ENCODE peak calls at places on chromosomes 4 and X, in seven cellular contexts. One of them, this sample, is unnamed.

GRCh38 chrX:148422531-148422930 is 77.9 kb upstream of the AFF2 start:
- DNase-seq in transverse colon: no peak
- DNase-seq in left lung: no peak
- DNase-seq in IMR-90: no peak
- DNase-seq in HepG2: no peak
- DNase-seq in AG04450: no peak
- DNase-seq in hepatocyte: no peak
- DNase-seq in this sample: no peak

GRCh38 chr4:2831611-2832308 is 11.9 kb upstream of the ADD1 start:
- DNase-seq in transverse colon: peak; percentile 7
- DNase-seq in left lung: peak; percentile 31
- DNase-seq in IMR-90: no peak
- DNase-seq in HepG2: no peak
- DNase-seq in AG04450: no peak
- DNase-seq in hepatocyte: no peak
- DNase-seq in this sample: no peak

GRCh38 chr4:156538210-156538609 is 433.4 kb downstream of the PDGFC start:
- DNase-seq in transverse colon: no peak
- DNase-seq in left lung: no peak
- DNase-seq in IMR-90: no peak
- DNase-seq in HepG2: no peak
- DNase-seq in AG04450: no peak
- DNase-seq in hepatocyte: no peak
- DNase-seq in this sample: no peak

GRCh38 chr4:102404551-102404969 is 59.3 kb upstream of the SLC39A8 start:
- DNase-seq in transverse colon: no peak
- DNase-seq in left lung: no peak
- DNase-seq in IMR-90: no peak
- DNase-seq in HepG2: no peak
- DNase-seq in AG04450: no peak
- DNase-seq in hepatocyte: no peak
- DNase-seq in this sample: peak; percentile 23

GRCh38 chr4:95362906-95363578 is 185.7 kb downstream of the UNC5C start:
- DNase-seq in transverse colon: no peak
- DNase-seq in left lung: no peak
- DNase-seq in IMR-90: peak; percentile 0
- DNase-seq in HepG2: peak; percentile 14
- DNase-seq in AG04450: no peak
- DNase-seq in hepatocyte: peak; percentile 19
- DNase-seq in this sample: peak; percentile 46

GRCh38 chrX:103453655-103454054 is 65.6 kb downstream of the RAB40A start:
- DNase-seq in transverse colon: no peak
- DNase-seq in left lung: no peak
- DNase-seq in IMR-90: peak; percentile 97
- DNase-seq in HepG2: no peak
- DNase-seq in AG04450: peak; percentile 80
- DNase-seq in hepatocyte: peak; percentile 23
- DNase-seq in this sample: peak; percentile 96

GRCh38 chrX:48794993-48795501 is 6.8 kb upstream of the HDAC6 start:
- DNase-seq in transverse colon: no peak
- DNase-seq in left lung: peak; percentile 56
- DNase-seq in IMR-90: peak; percentile 47
- DNase-seq in HepG2: no peak
- DNase-seq in AG04450: peak; percentile 3
- DNase-seq in hepatocyte: peak; percentile 61
- DNase-seq in this sample: peak; percentile 54

GRCh38 chrX:27599928-27600327 is 9.8 kb downstream of the DCAF8L2 start:
- DNase-seq in transverse colon: no peak
- DNase-seq in left lung: no peak
- DNase-seq in IMR-90: peak; percentile 33
- DNase-seq in HepG2: peak; percentile 0
- DNase-seq in AG04450: no peak
- DNase-seq in hepatocyte: no peak
- DNase-seq in this sample: peak; percentile 71

GRCh38 chr4:167842487-167842886 is 249.8 kb upstream of the ANXA10 start:
- DNase-seq in transverse colon: no peak
- DNase-seq in left lung: no peak
- DNase-seq in IMR-90: no peak
- DNase-seq in HepG2: no peak
- DNase-seq in AG04450: no peak
- DNase-seq in hepatocyte: no peak
- DNase-seq in this sample: no peak

GRCh38 chr4:169870507-169870906 is 112.8 kb upstream of the HPF1 start:
- DNase-seq in transverse colon: no peak
- DNase-seq in left lung: no peak
- DNase-seq in IMR-90: no peak
- DNase-seq in HepG2: no peak
- DNase-seq in AG04450: no peak
- DNase-seq in hepatocyte: no peak
- DNase-seq in this sample: no peak

GRCh38 chrX:115988825-115989224 is 181.7 kb upstream of the AGTR2 start:
- DNase-seq in transverse colon: no peak
- DNase-seq in left lung: no peak
- DNase-seq in IMR-90: no peak
- DNase-seq in HepG2: no peak
- DNase-seq in AG04450: no peak
- DNase-seq in hepatocyte: no peak
- DNase-seq in this sample: no peak
- TF ChIP-seq CTCF in transverse colon: no peak
- TF ChIP-seq CTCF in left lung: no peak
- TF ChIP-seq CTCF in IMR-90: no peak
- TF ChIP-seq CTCF in HepG2: peak; percentile 21
- TF ChIP-seq CTCF in AG04450: no peak
- TF ChIP-seq CTCF in hepatocyte: peak; percentile 45
- TF ChIP-seq CTCF in this sample: no peak

DNA sequence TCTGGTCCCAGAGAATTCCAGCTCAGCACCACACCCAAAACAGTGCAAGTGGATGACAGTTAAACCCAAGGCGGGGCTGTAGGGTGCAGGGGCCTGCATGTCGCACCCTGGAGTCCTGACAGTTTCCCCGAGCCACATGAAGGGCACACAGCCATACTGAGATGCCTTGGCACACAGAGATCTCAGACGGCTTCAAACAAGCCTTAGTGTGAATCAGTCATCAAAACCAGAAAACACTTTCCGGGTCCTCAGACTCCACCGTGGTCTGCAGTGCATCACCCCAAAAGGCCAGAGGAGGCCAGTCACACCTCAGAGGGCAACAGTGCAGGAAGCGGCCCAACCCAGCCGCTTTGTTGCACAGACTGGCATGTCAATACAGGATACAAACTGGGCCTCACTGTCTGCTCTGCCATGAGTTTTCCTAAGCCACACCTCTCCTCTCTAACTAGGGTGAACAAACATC is 64.6 kb upstream of the ENPP6 start:
- DNase-seq in transverse colon: peak; percentile 65
- DNase-seq in left lung: no peak
- DNase-seq in IMR-90: no peak
- DNase-seq in HepG2: peak; percentile 61
- DNase-seq in AG04450: no peak
- DNase-seq in hepatocyte: peak; percentile 43
- DNase-seq in this sample: no peak
- H3K4me3 ChIP-seq in transverse colon: no peak overlapping the region
- H3K4me3 ChIP-seq in left lung: no peak overlapping the region
- H3K4me3 ChIP-seq in IMR-90: no peak overlapping the region
- H3K4me3 ChIP-seq in HepG2: no peak overlapping the region
- H3K4me3 ChIP-seq in AG04450: no peak overlapping the region
- H3K4me3 ChIP-seq in hepatocyte: no peak overlapping the region
- H3K4me3 ChIP-seq in this sample: no peak overlapping the region

DNA sequence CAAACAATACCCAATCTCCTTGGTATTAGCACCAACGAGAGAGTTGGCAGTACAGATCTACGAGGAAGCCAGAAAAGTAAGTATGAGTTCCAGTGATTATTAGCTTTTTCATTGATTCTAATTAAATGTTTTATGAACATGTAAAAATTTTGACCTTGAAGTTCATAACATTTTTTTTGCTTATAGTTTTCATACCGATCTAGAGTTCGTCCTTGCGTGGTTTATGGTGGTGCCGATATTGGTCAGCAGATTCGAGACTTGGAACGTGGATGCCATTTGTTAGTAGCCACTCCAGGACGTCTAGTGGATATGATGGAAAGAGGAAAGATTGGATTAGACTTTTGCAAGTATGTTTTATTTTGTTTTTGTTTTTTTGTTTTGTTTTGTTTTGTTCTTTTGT is 10.1 kb downstream of the DDX3X start:
- DNase-seq in transverse colon: no peak
- DNase-seq in left lung: no peak
- DNase-seq in IMR-90: no peak
- DNase-seq in HepG2: no peak
- DNase-seq in AG04450: no peak
- DNase-seq in hepatocyte: no peak
- DNase-seq in this sample: no peak
- TF ChIP-seq CTCF in transverse colon: no peak
- TF ChIP-seq CTCF in left lung: no peak
- TF ChIP-seq CTCF in IMR-90: no peak
- TF ChIP-seq CTCF in HepG2: no peak
- TF ChIP-seq CTCF in AG04450: no peak
- TF ChIP-seq CTCF in hepatocyte: no peak
- TF ChIP-seq CTCF in this sample: no peak

GRCh38 chrX:31423575-31424284 is 351.9 kb upstream of the FTHL17 start:
- DNase-seq in transverse colon: peak; percentile 19
- DNase-seq in left lung: no peak
- DNase-seq in IMR-90: peak; percentile 62
- DNase-seq in HepG2: peak; percentile 15
- DNase-seq in AG04450: no peak
- DNase-seq in hepatocyte: peak; percentile 74
- DNase-seq in this sample: peak; percentile 77
- H3K4me3 ChIP-seq in transverse colon: no peak overlapping the region
- H3K4me3 ChIP-seq in left lung: no peak overlapping the region
- H3K4me3 ChIP-seq in IMR-90: peak overlapping the region; percentile 11
- H3K4me3 ChIP-seq in HepG2: no peak overlapping the region
- H3K4me3 ChIP-seq in AG04450: peak overlapping the region; percentile 13
- H3K4me3 ChIP-seq in hepatocyte: no peak overlapping the region
- H3K4me3 ChIP-seq in this sample: peak overlapping the region; percentile 12

GRCh38 chrX:134782796-134783195 is 124.5 kb upstream of the PLAC1 start:
- DNase-seq in transverse colon: no peak
- DNase-seq in left lung: no peak
- DNase-seq in IMR-90: peak; percentile 59
- DNase-seq in HepG2: no peak
- DNase-seq in AG04450: no peak
- DNase-seq in hepatocyte: peak; percentile 58
- DNase-seq in this sample: peak; percentile 67
- TF ChIP-seq CTCF in transverse colon: peak; percentile 31
- TF ChIP-seq CTCF in left lung: no peak
- TF ChIP-seq CTCF in IMR-90: peak; percentile 70
- TF ChIP-seq CTCF in HepG2: peak; percentile 32
- TF ChIP-seq CTCF in AG04450: peak; percentile 54
- TF ChIP-seq CTCF in hepatocyte: peak; percentile 55
- TF ChIP-seq CTCF in this sample: peak; percentile 50

GRCh38 chrX:154375156-154375504 is 696 bp upstream of the FLNA start:
- DNase-seq in transverse colon: no peak
- DNase-seq in left lung: no peak
- DNase-seq in IMR-90: no peak
- DNase-seq in HepG2: no peak
- DNase-seq in AG04450: no peak
- DNase-seq in hepatocyte: no peak
- DNase-seq in this sample: no peak
- H3K4me3 ChIP-seq in transverse colon: peak overlapping the region; percentile 48
- H3K4me3 ChIP-seq in left lung: peak overlapping the region; percentile 72
- H3K4me3 ChIP-seq in IMR-90: peak overlapping the region; percentile 36
- H3K4me3 ChIP-seq in HepG2: peak overlapping the region; percentile 34
- H3K4me3 ChIP-seq in AG04450: peak overlapping the region; percentile 52
- H3K4me3 ChIP-seq in hepatocyte: no peak overlapping the region
- H3K4me3 ChIP-seq in this sample: peak overlapping the region; percentile 32

GRCh38 chrX:50941638-50942037 is 31.1 kb downstream of the BMP15 start:
- DNase-seq in transverse colon: peak; percentile 8
- DNase-seq in left lung: no peak
- DNase-seq in IMR-90: no peak
- DNase-seq in HepG2: no peak
- DNase-seq in AG04450: no peak
- DNase-seq in hepatocyte: peak; percentile 5
- DNase-seq in this sample: no peak
- TF ChIP-seq CTCF in transverse colon: peak; percentile 16
- TF ChIP-seq CTCF in left lung: peak; percentile 18
- TF ChIP-seq CTCF in IMR-90: peak; percentile 29
- TF ChIP-seq CTCF in HepG2: peak; percentile 53
- TF ChIP-seq CTCF in AG04450: peak; percentile 28
- TF ChIP-seq CTCF in hepatocyte: no peak
- TF ChIP-seq CTCF in this sample: peak; percentile 30

GRCh38 chr4:150582101-150582565 is at the start of gene MAB21L2:
- DNase-seq in transverse colon: no peak
- DNase-seq in left lung: no peak
- DNase-seq in IMR-90: peak; percentile 46
- DNase-seq in HepG2: no peak
- DNase-seq in AG04450: no peak
- DNase-seq in hepatocyte: peak; percentile 16
- DNase-seq in this sample: peak; percentile 20
- H3K4me3 ChIP-seq in transverse colon: peak within 1 kb of the TSS; percentile 47
- H3K4me3 ChIP-seq in left lung: peak within 1 kb of the TSS; percentile 23
- H3K4me3 ChIP-seq in IMR-90: peak within 1 kb of the TSS; percentile 78
- H3K4me3 ChIP-seq in HepG2: no peak within 1 kb of the TSS
- H3K4me3 ChIP-seq in AG04450: peak within 1 kb of the TSS; percentile 69
- H3K4me3 ChIP-seq in hepatocyte: peak within 1 kb of the TSS; percentile 45
- H3K4me3 ChIP-seq in this sample: peak within 1 kb of the TSS; percentile 58